ENCODE peak calls at places on chromosomes 7 and 10, in five cellular contexts. S is T-helper 17 cell; Z is WTC11; B is activated CD8-positive, alpha-beta memory T cell treated with anti-CD3 and anti-CD28 coated beads for 24 hours; W is GM04504. O is an unnamed sample.

GRCh38 chr10:111972109-111972508 is 211.5 kb downstream of the GPAM start:
- DNase-seq in S (no peak), Z (no peak), B (no peak), W (no peak), O (no peak)

GRCh38 chr7:47413526-47414341 is 168.2 kb downstream of the TNS3 start:
- DNase-seq in S (no peak), Z (no peak), B (peak), W (no peak), O (no peak)

GRCh38 chr7:90178166-90178565 is 23.9 kb downstream of the STEAP1 start:
- DNase-seq in S (no peak), Z (no peak), B (no peak), W (no peak), O (no peak)

GRCh38 chr7:77580762-77581350 is 43.8 kb downstream of the PTPN12 start:
- DNase-seq in S (no peak), Z (no peak), B (no peak), W (peak), O (no peak)

GRCh38 chr10:103416436-103417147 is 20.2 kb downstream of the PDCD11 start:
- DNase-seq in S (peak), Z (peak), B (peak), W (peak), O (peak)

GRCh38 chr10:121324678-121325213 is 273.5 kb downstream of the FGFR2 start:
- DNase-seq in S (no peak), Z (no peak), B (no peak), W (no peak), O (no peak)

GRCh38 chr10:132696728-132697567 is 89.0 kb downstream of the NKX6-2 start:
- DNase-seq in S (no peak), Z (no peak), B (no peak), W (no peak), O (no peak)

GRCh38 chr7:3960045-3960772 is 659.2 kb downstream of the SDK1 start:
- DNase-seq in S (no peak), Z (no peak), B (no peak), W (no peak), O (no peak)

GRCh38 chr7:71393661-71394060 is 261.7 kb downstream of the GALNT17 start:
- DNase-seq in S (no peak), Z (no peak), B (no peak), W (no peak), O (no peak)

GRCh38 chr7:106681815-106682495 is 21.0 kb upstream of the CCDC71L start:
- DNase-seq in S (no peak), Z (no peak), B (no peak), W (peak), O (no peak)